ENCODE peak calls at places on chromosome 1, in nine cellular contexts. One of them, this sample, is unnamed.

GRCh38 chr1:77975386-77975785 is 3.5 kb downstream of the FUBP1 start:
- DNase-seq in A673: no peak
- DNase-seq in MM.1S: no peak
- DNase-seq in fibroblast of mammary gland: peak; percentile 69
- DNase-seq in kidney epithelial cell: no peak
- DNase-seq in upper lobe of left lung: no peak
- DNase-seq in brain microvascular endothelial cell: no peak
- DNase-seq in cardiac fibroblast: peak; percentile 17
- DNase-seq in nephron progenitor cell: no peak
- DNase-seq in this sample: no peak

GRCh38 chr1:162165528-162165927 is 96.0 kb downstream of the NOS1AP start:
- DNase-seq in MM.1S: no peak
- DNase-seq in fibroblast of mammary gland: no peak
- DNase-seq in upper lobe of left lung: no peak
- DNase-seq in A673: peak; percentile 68
- DNase-seq in cardiac fibroblast: no peak
- DNase-seq in nephron progenitor cell: no peak
- DNase-seq in kidney epithelial cell: no peak
- DNase-seq in brain microvascular endothelial cell: no peak
- DNase-seq in this sample: no peak

GRCh38 chr1:147475488-147475887 is 65.8 kb upstream of the BCL9 start:
- DNase-seq in fibroblast of mammary gland: no peak
- DNase-seq in nephron progenitor cell: no peak
- DNase-seq in upper lobe of left lung: no peak
- DNase-seq in cardiac fibroblast: no peak
- DNase-seq in A673: no peak
- DNase-seq in MM.1S: no peak
- DNase-seq in kidney epithelial cell: no peak
- DNase-seq in brain microvascular endothelial cell: no peak
- DNase-seq in this sample: no peak

GRCh38 chr1:230858918-230859819 is 9.2 kb downstream of the C1orf198 start:
- DNase-seq in upper lobe of left lung: no peak
- DNase-seq in fibroblast of mammary gland: peak; percentile 59
- DNase-seq in brain microvascular endothelial cell: peak; percentile 76
- DNase-seq in A673: no peak
- DNase-seq in nephron progenitor cell: no peak
- DNase-seq in kidney epithelial cell: no peak
- DNase-seq in cardiac fibroblast: peak; percentile 50
- DNase-seq in MM.1S: no peak
- DNase-seq in this sample: no peak

GRCh38 chr1:171185064-171185463 is at the start of gene FMO2:
- DNase-seq in A673: no peak
- DNase-seq in kidney epithelial cell: no peak
- DNase-seq in fibroblast of mammary gland: peak; percentile 60
- DNase-seq in MM.1S: no peak
- DNase-seq in upper lobe of left lung: no peak
- DNase-seq in nephron progenitor cell: no peak
- DNase-seq in cardiac fibroblast: peak; percentile 90
- DNase-seq in brain microvascular endothelial cell: no peak
- DNase-seq in this sample: no peak

GRCh38 chr1:64982134-64982533 is 15.8 kb upstream of the JAK1 start:
- DNase-seq in kidney epithelial cell: peak; percentile 58
- DNase-seq in A673: no peak
- DNase-seq in nephron progenitor cell: no peak
- DNase-seq in MM.1S: no peak
- DNase-seq in cardiac fibroblast: no peak
- DNase-seq in upper lobe of left lung: no peak
- DNase-seq in brain microvascular endothelial cell: no peak
- DNase-seq in fibroblast of mammary gland: no peak
- DNase-seq in this sample: no peak

GRCh38 chr1:231690072-231690471 is 63.5 kb downstream of the DISC1 start:
- DNase-seq in nephron progenitor cell: no peak
- DNase-seq in cardiac fibroblast: no peak
- DNase-seq in upper lobe of left lung: no peak
- DNase-seq in MM.1S: no peak
- DNase-seq in fibroblast of mammary gland: no peak
- DNase-seq in A673: no peak
- DNase-seq in brain microvascular endothelial cell: no peak
- DNase-seq in kidney epithelial cell: no peak
- DNase-seq in this sample: no peak

GRCh38 chr1:186812560-186812959 is 16.2 kb upstream of the PLA2G4A start:
- DNase-seq in fibroblast of mammary gland: peak; percentile 86
- DNase-seq in MM.1S: no peak
- DNase-seq in brain microvascular endothelial cell: peak; percentile 90
- DNase-seq in A673: no peak
- DNase-seq in nephron progenitor cell: no peak
- DNase-seq in kidney epithelial cell: peak; percentile 5
- DNase-seq in cardiac fibroblast: peak; percentile 55
- DNase-seq in upper lobe of left lung: no peak
- DNase-seq in this sample: no peak

GRCh38 chr1:9294910-9295636 is 2.4 kb downstream of the SPSB1 start:
- DNase-seq in brain microvascular endothelial cell: peak; percentile 45
- DNase-seq in MM.1S: peak; percentile 78
- DNase-seq in A673: peak; percentile 57
- DNase-seq in nephron progenitor cell: no peak
- DNase-seq in fibroblast of mammary gland: peak; percentile 79
- DNase-seq in cardiac fibroblast: peak; percentile 79
- DNase-seq in upper lobe of left lung: no peak
- DNase-seq in kidney epithelial cell: no peak
- DNase-seq in this sample: peak; percentile 64

GRCh38 chr1:183139281-183139942 is 46.7 kb upstream of the LAMC2 start:
- DNase-seq in cardiac fibroblast: peak; percentile 61
- DNase-seq in brain microvascular endothelial cell: no peak
- DNase-seq in A673: peak; percentile 42
- DNase-seq in upper lobe of left lung: no peak
- DNase-seq in MM.1S: no peak
- DNase-seq in kidney epithelial cell: no peak
- DNase-seq in nephron progenitor cell: no peak
- DNase-seq in fibroblast of mammary gland: peak; percentile 75
- DNase-seq in this sample: no peak

GRCh38 chr1:3125078-3125477 is 56.1 kb downstream of the PRDM16 start:
- DNase-seq in cardiac fibroblast: no peak
- DNase-seq in upper lobe of left lung: peak; percentile 68
- DNase-seq in kidney epithelial cell: no peak
- DNase-seq in nephron progenitor cell: no peak
- DNase-seq in brain microvascular endothelial cell: no peak
- DNase-seq in fibroblast of mammary gland: no peak
- DNase-seq in A673: no peak
- DNase-seq in MM.1S: no peak
- DNase-seq in this sample: no peak

GRCh38 chr1:215845224-215845902 is 278.3 kb downstream of the KCTD3 start:
- DNase-seq in brain microvascular endothelial cell: peak; percentile 31
- DNase-seq in A673: peak; percentile 57
- DNase-seq in upper lobe of left lung: no peak
- DNase-seq in cardiac fibroblast: peak; percentile 64
- DNase-seq in nephron progenitor cell: no peak
- DNase-seq in MM.1S: no peak
- DNase-seq in kidney epithelial cell: peak; percentile 58
- DNase-seq in fibroblast of mammary gland: peak; percentile 92
- DNase-seq in this sample: no peak

GRCh38 chr1:244865028-244865371 is 657 bp upstream of the HNRNPU start:
- DNase-seq in nephron progenitor cell: peak; percentile 31
- DNase-seq in MM.1S: no peak
- DNase-seq in upper lobe of left lung: no peak
- DNase-seq in A673: peak; percentile 65
- DNase-seq in brain microvascular endothelial cell: no peak
- DNase-seq in fibroblast of mammary gland: no peak
- DNase-seq in cardiac fibroblast: no peak
- DNase-seq in kidney epithelial cell: no peak
- DNase-seq in this sample: no peak

GRCh38 chr1:115156826-115157468 is 67.6 kb upstream of the TSPAN2 start:
- DNase-seq in MM.1S: no peak
- DNase-seq in cardiac fibroblast: no peak
- DNase-seq in upper lobe of left lung: no peak
- DNase-seq in A673: no peak
- DNase-seq in kidney epithelial cell: no peak
- DNase-seq in nephron progenitor cell: no peak
- DNase-seq in brain microvascular endothelial cell: no peak
- DNase-seq in fibroblast of mammary gland: no peak
- DNase-seq in this sample: no peak

GRCh38 chr1:39952359-39953110 is 2.4 kb upstream of the MFSD2A start:
- DNase-seq in brain microvascular endothelial cell: no peak
- DNase-seq in cardiac fibroblast: peak; percentile 73
- DNase-seq in upper lobe of left lung: no peak
- DNase-seq in fibroblast of mammary gland: no peak
- DNase-seq in MM.1S: no peak
- DNase-seq in kidney epithelial cell: no peak
- DNase-seq in A673: no peak
- DNase-seq in nephron progenitor cell: no peak
- DNase-seq in this sample: no peak

GRCh38 chr1:41580520-41581172 is 96.2 kb upstream of the EDN2 start:
- DNase-seq in MM.1S: no peak
- DNase-seq in kidney epithelial cell: no peak
- DNase-seq in brain microvascular endothelial cell: no peak
- DNase-seq in nephron progenitor cell: no peak
- DNase-seq in upper lobe of left lung: no peak
- DNase-seq in A673: no peak
- DNase-seq in fibroblast of mammary gland: no peak
- DNase-seq in cardiac fibroblast: no peak
- DNase-seq in this sample: no peak

GRCh38 chr1:33654267-33654832 is 181.9 kb downstream of the ZSCAN20 start:
- DNase-seq in fibroblast of mammary gland: peak; percentile 28
- DNase-seq in cardiac fibroblast: peak; percentile 7
- DNase-seq in brain microvascular endothelial cell: no peak
- DNase-seq in nephron progenitor cell: peak; percentile 31
- DNase-seq in MM.1S: no peak
- DNase-seq in upper lobe of left lung: no peak
- DNase-seq in A673: peak; percentile 48
- DNase-seq in kidney epithelial cell: no peak
- DNase-seq in this sample: no peak
- TF ChIP-seq CTCF in fibroblast of mammary gland: peak; percentile 46
- TF ChIP-seq CTCF in cardiac fibroblast: no peak
- TF ChIP-seq CTCF in brain microvascular endothelial cell: peak; percentile 45
- TF ChIP-seq CTCF in nephron progenitor cell: peak; percentile 44
- TF ChIP-seq CTCF in MM.1S: no peak
- TF ChIP-seq CTCF in upper lobe of left lung: peak; percentile 16
- TF ChIP-seq CTCF in A673: peak; percentile 62
- TF ChIP-seq CTCF in kidney epithelial cell: peak; percentile 30
- TF ChIP-seq CTCF in this sample: peak; percentile 19

GRCh38 chr1:156336242-156336641 is 1.9 kb downstream of the CCT3 start:
- DNase-seq in brain microvascular endothelial cell: no peak
- DNase-seq in fibroblast of mammary gland: no peak
- DNase-seq in A673: peak; percentile 51
- DNase-seq in kidney epithelial cell: no peak
- DNase-seq in upper lobe of left lung: no peak
- DNase-seq in cardiac fibroblast: no peak
- DNase-seq in MM.1S: peak; percentile 28
- DNase-seq in nephron progenitor cell: no peak
- DNase-seq in this sample: no peak

GRCh38 chr1:156342556-156342955 is 4.2 kb downstream of the TSACC start:
- DNase-seq in upper lobe of left lung: no peak
- DNase-seq in brain microvascular endothelial cell: peak; percentile 22
- DNase-seq in fibroblast of mammary gland: peak; percentile 30
- DNase-seq in MM.1S: no peak
- DNase-seq in cardiac fibroblast: no peak
- DNase-seq in A673: no peak
- DNase-seq in kidney epithelial cell: no peak
- DNase-seq in nephron progenitor cell: no peak
- DNase-seq in this sample: no peak

GRCh38 chr1:156338180-156338973 is at the start of the genes CCT3 and TSACC:
- DNase-seq in A673: peak; percentile 100
- DNase-seq in nephron progenitor cell: peak; percentile 99
- DNase-seq in MM.1S: peak; percentile 100
- DNase-seq in fibroblast of mammary gland: peak; percentile 100
- DNase-seq in kidney epithelial cell: peak; percentile 99
- DNase-seq in upper lobe of left lung: peak; percentile 100
- DNase-seq in brain microvascular endothelial cell: peak; percentile 100
- DNase-seq in cardiac fibroblast: peak; percentile 100
- DNase-seq in this sample: peak; percentile 98

GRCh38 chr1:156337052-156337887 is 822 bp downstream of the CCT3 start:
- DNase-seq in upper lobe of left lung: no peak
- DNase-seq in nephron progenitor cell: no peak
- DNase-seq in MM.1S: peak; percentile 22
- DNase-seq in A673: peak; percentile 29
- DNase-seq in fibroblast of mammary gland: peak; percentile 11
- DNase-seq in cardiac fibroblast: peak; percentile 5
- DNase-seq in kidney epithelial cell: no peak
- DNase-seq in brain microvascular endothelial cell: no peak
- DNase-seq in this sample: no peak

GRCh38 chr1:156337888-156338179 is 258 bp downstream of the CCT3 start:
- DNase-seq in brain microvascular endothelial cell: no peak
- DNase-seq in A673: no peak
- DNase-seq in cardiac fibroblast: no peak
- DNase-seq in upper lobe of left lung: peak; percentile 25
- DNase-seq in nephron progenitor cell: no peak
- DNase-seq in fibroblast of mammary gland: no peak
- DNase-seq in kidney epithelial cell: no peak
- DNase-seq in MM.1S: no peak
- DNase-seq in this sample: no peak
- TF ChIP-seq CTCF in brain microvascular endothelial cell: peak; percentile 14
- TF ChIP-seq CTCF in A673: no peak
- TF ChIP-seq CTCF in cardiac fibroblast: peak; percentile 9
- TF ChIP-seq CTCF in upper lobe of left lung: no peak
- TF ChIP-seq CTCF in nephron progenitor cell: no peak
- TF ChIP-seq CTCF in fibroblast of mammary gland: no peak
- TF ChIP-seq CTCF in kidney epithelial cell: no peak
- TF ChIP-seq CTCF in MM.1S: no peak
- TF ChIP-seq CTCF in this sample: no peak

GRCh38 chr1:47549532-47549931 is 111.7 kb downstream of the FOXD2 start:
- DNase-seq in A673: no peak
- DNase-seq in brain microvascular endothelial cell: no peak
- DNase-seq in kidney epithelial cell: no peak
- DNase-seq in MM.1S: no peak
- DNase-seq in fibroblast of mammary gland: no peak
- DNase-seq in upper lobe of left lung: no peak
- DNase-seq in nephron progenitor cell: no peak
- DNase-seq in cardiac fibroblast: no peak
- DNase-seq in this sample: no peak
- TF ChIP-seq CTCF in A673: peak; percentile 12
- TF ChIP-seq CTCF in brain microvascular endothelial cell: peak; percentile 4
- TF ChIP-seq CTCF in kidney epithelial cell: no peak
- TF ChIP-seq CTCF in MM.1S: no peak
- TF ChIP-seq CTCF in fibroblast of mammary gland: no peak
- TF ChIP-seq CTCF in upper lobe of left lung: no peak
- TF ChIP-seq CTCF in nephron progenitor cell: no peak
- TF ChIP-seq CTCF in cardiac fibroblast: no peak
- TF ChIP-seq CTCF in this sample: no peak

DNA sequence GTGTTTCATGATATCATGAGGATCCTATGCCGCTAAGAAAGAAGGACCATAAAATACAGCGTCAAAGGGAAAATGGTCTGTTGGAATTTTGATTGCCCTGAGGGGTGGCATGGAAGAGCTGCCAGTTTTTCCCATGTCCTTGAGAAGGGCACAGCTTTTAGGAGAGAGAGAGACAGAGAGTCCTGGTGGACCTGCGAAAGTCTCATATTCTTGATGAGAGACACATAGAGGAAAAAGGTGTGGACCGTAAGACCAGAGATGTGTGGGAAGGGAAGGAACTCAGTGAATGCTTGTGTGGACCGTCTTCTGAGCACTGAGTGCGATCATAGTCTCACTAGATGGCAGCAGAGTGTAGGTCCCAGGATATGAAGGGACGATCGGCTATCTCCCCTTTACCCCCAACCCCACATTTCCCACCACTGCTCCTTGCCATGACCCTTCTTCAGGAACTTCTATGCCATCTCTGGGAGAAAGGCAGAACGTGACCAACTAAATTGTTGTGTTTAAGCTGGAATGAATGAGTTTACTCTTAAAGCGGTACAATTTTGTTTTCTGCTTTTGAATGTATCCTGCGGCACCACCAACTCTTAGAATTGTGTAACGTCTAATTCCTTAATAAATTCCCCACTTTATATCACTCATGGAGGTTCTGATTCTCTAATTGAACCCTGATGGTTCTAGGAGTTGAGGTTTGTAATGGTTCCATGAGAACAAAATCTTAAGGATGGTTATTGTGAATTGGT is 117.7 kb downstream of the CTH start:
- DNase-seq in nephron progenitor cell: peak; percentile 40
- DNase-seq in fibroblast of mammary gland: peak; percentile 42
- DNase-seq in cardiac fibroblast: peak; percentile 37
- DNase-seq in brain microvascular endothelial cell: peak; percentile 37
- DNase-seq in upper lobe of left lung: no peak
- DNase-seq in MM.1S: peak; percentile 32
- DNase-seq in A673: peak; percentile 79
- DNase-seq in kidney epithelial cell: no peak
- DNase-seq in this sample: peak; percentile 35
- TF ChIP-seq CTCF in nephron progenitor cell: peak; percentile 58
- TF ChIP-seq CTCF in fibroblast of mammary gland: peak; percentile 76
- TF ChIP-seq CTCF in cardiac fibroblast: peak; percentile 70
- TF ChIP-seq CTCF in brain microvascular endothelial cell: peak; percentile 85
- TF ChIP-seq CTCF in upper lobe of left lung: peak; percentile 20
- TF ChIP-seq CTCF in MM.1S: peak; percentile 56
- TF ChIP-seq CTCF in A673: peak; percentile 83
- TF ChIP-seq CTCF in kidney epithelial cell: peak; percentile 77
- TF ChIP-seq CTCF in this sample: peak; percentile 58